ENCODE peak calls at places on chromosomes 3 and 15, in six cellular contexts. F is AG08396; N is MCF 10A; G is activated T-cell treated with anti-CD3 and anti-CD28 coated beads for 24 hours; V is stimulated activated CD4-positive, alpha-beta T cell treated with anti-CD3 and anti-CD28 coated beads, TNF-alpha, amount 100 ng/mL, for 48 hours; C is coronary artery. H is an unnamed sample.

GRCh38 chr15:70430029-70430428 is 332.3 kb upstream of the TLE3 start:
- DNase-seq in F (no peak), N (peak; percentile 91), G (no peak), V (no peak), C (no peak), H (no peak)

GRCh38 chr3:126129408-126129891 is 45.5 kb upstream of the SLC41A3 start:
- DNase-seq in F (no peak), N (peak; percentile 95), G (no peak), V (no peak), C (peak; percentile 73), H (peak; percentile 38)

GRCh38 chr15:68056097-68056865 is 2.2 kb downstream of the PIAS1 start:
- DNase-seq in F (no peak), N (no peak), G (no peak), V (no peak), C (no peak), H (no peak)

GRCh38 chr3:122977645-122978466 is 49.7 kb downstream of the SEMA5B start:
- DNase-seq in F (peak; percentile 43), N (peak; percentile 65), G (no peak), V (no peak), C (peak; percentile 83), H (peak; percentile 77)

GRCh38 chr3:79361748-79362378 is 405.9 kb downstream of the ROBO1 start:
- DNase-seq in F (no peak), N (peak; percentile 50), G (no peak), V (no peak), C (no peak), H (peak; percentile 67)

GRCh38 chr3:28139967-28140634 is 101.3 kb upstream of the CMC1 start:
- DNase-seq in F (no peak), N (peak; percentile 18), G (no peak), V (no peak), C (no peak), H (peak; percentile 31)

GRCh38 chr3:177944228-177944661 is 592.0 kb upstream of the KCNMB2 start:
- DNase-seq in F (no peak), N (no peak), G (no peak), V (no peak), C (no peak), H (no peak)

GRCh38 chr3:3801510-3801841 is 2.2 kb downstream of the LRRN1 start:
- DNase-seq in F (no peak), N (no peak), G (no peak), V (no peak), C (no peak), H (no peak)

GRCh38 chr3:14467723-14468620 is 65.6 kb downstream of the SLC6A6 start:
- DNase-seq in F (peak; percentile 77), N (peak; percentile 34), G (peak; percentile 23), V (no peak), C (no peak), H (peak; percentile 59)

GRCh38 chr3:10434938-10435336 is 70.4 kb downstream of the ATP2B2 start:
- DNase-seq in F (no peak), N (no peak), G (no peak), V (no peak), C (no peak), H (no peak)